ENCODE peak calls at places on chromosomes 5 and 9, in four cellular contexts. V is SJSA1, L is Panc1, D is heart right ventricle. K is an unnamed sample.

GRCh38 chr5:50441479-50441815 is 359 bp upstream of the EMB start:
- DNase-seq in D (no peak), L (peak), V (no peak), K (no peak)

GRCh38 chr5:95620030-95620869 is at the start of gene GPR150:
- DNase-seq in V (peak), D (peak), L (no peak), K (no peak)

GRCh38 chr9:93947409-93948070 is 7.6 kb downstream of the BARX1 start:
- DNase-seq in V (no peak), D (no peak), L (no peak), K (no peak)

GRCh38 chr5:36240779-36241635 is 718 bp downstream of the NADK2 start:
- DNase-seq in L (no peak), D (peak), V (peak), K (peak)

GRCh38 chr9:123058834-123059233 is 25.4 kb downstream of the GPR21 start:
- DNase-seq in D (no peak), L (no peak), V (no peak), K (no peak)

GRCh38 chr5:113119271-113119924 is 142.8 kb downstream of the DCP2 start:
- DNase-seq in V (no peak), L (no peak), D (peak), K (peak)

GRCh38 chr5:78610163-78610583 is 38.4 kb downstream of the LHFPL2 start:
- DNase-seq in D (no peak), L (no peak), V (no peak), K (no peak)

GRCh38 chr5:134226441-134227192 is 744 bp upstream of the PPP2CA start:
- DNase-seq in D (no peak), V (no peak), L (no peak), K (peak)

GRCh38 chr9:98692392-98692791 is 16.3 kb downstream of the GABBR2 start:
- DNase-seq in D (no peak), L (no peak), V (no peak), K (no peak)

GRCh38 chr5:106739127-106739526 is 931.6 kb downstream of the EFNA5 start:
- DNase-seq in D (no peak), V (no peak), L (no peak), K (no peak)

GRCh38 chr5:114363837-114364236 is 2.0 kb downstream of the KCNN2 start:
- DNase-seq in V (no peak), L (no peak), D (no peak), K (no peak)
- H3K4me3 ChIP-seq in V (no peak), L (no peak), D (peak), K (no peak)

DNA sequence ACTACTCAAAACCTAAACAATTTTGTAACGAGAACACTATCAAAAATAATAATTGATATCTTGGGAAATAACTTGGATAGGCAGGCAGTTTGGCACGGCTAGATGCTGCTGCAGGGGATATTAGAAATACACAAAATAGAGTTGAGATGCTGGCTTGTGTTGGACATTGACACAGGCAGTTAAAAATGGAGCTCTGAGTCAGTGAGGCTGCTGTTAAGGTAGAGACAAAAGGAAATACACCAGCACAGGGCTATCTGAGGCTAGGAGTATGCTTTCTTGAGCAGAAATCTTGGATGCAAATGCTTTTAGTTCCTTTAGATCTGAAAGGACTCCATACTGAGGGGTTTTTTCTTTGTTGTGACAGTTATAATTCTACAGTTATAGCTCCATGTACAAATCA is 16.6 kb downstream of the TENT2 start:
- DNase-seq in V (no peak), L (no peak), D (no peak), K (no peak)
- H3K27ac ChIP-seq in V (no peak), L (no peak), D (no peak), K (no peak)

GRCh38 chr9:21580636-21581353 is 98.7 kb upstream of the IFNE start:
- DNase-seq in D (no peak), V (peak), L (no peak), K (no peak)
- H3K4me3 ChIP-seq in D (no peak), V (no peak), L (peak), K (no peak)

GRCh38 chr9:114784721-114785253 is 21.1 kb downstream of the TNFSF15 start:
- DNase-seq in D (no peak), L (no peak), V (no peak), K (no peak)

GRCh38 chr9:114782586-114782985 is 23.3 kb downstream of the TNFSF15 start:
- DNase-seq in D (no peak), V (no peak), L (no peak), K (no peak)

GRCh38 chr9:114787781-114788498 is 17.9 kb downstream of the TNFSF15 start:
- DNase-seq in L (no peak), V (no peak), D (no peak), K (no peak)

GRCh38 chr9:114789006-114789405 is 16.8 kb downstream of the TNFSF15 start:
- DNase-seq in V (no peak), L (no peak), D (no peak), K (no peak)

GRCh38 chr9:114786251-114786650 is 19.6 kb downstream of the TNFSF15 start:
- DNase-seq in D (no peak), V (no peak), L (no peak), K (peak)
- H3K27ac ChIP-seq in D (no peak), V (no peak), L (no peak), K (no peak)

GRCh38 chr5:173231996-173232498 is 3.0 kb downstream of the NKX2-5 start:
- DNase-seq in V (no peak), L (no peak), D (no peak), K (no peak)

GRCh38 chr5:173234129-173234793 is 745 bp downstream of the NKX2-5 start:
- DNase-seq in V (no peak), D (peak), L (no peak), K (peak)

GRCh38 chr5:173232499-173233346 is 2.3 kb downstream of the NKX2-5 start:
- DNase-seq in V (no peak), D (peak), L (no peak), K (no peak)

GRCh38 chr5:173231381-173231766 is 3.6 kb downstream of the NKX2-5 start:
- DNase-seq in L (no peak), D (no peak), V (no peak), K (no peak)

GRCh38 chr5:173233347-173234128 is 1.5 kb downstream of the NKX2-5 start:
- DNase-seq in D (no peak), V (no peak), L (no peak), K (no peak)
- H3K4me3 ChIP-seq in D (peak), V (no peak), L (no peak), K (peak)

GRCh38 chr5:169050146-169050571 is 250.8 kb downstream of the SLIT3 start:
- DNase-seq in D (no peak), L (no peak), V (no peak), K (no peak)
- H3K27ac ChIP-seq in D (no peak), L (no peak), V (no peak), K (no peak)

K was measured in SJCRH30.